ENCODE peak calls at places on chromosomes 13 and 19, in six cellular contexts. One of them, this sample, is unnamed. For H3K9me3, the result is how much of the 10 kb centered on the place peaks cover.

GRCh38 chr19:37304190-37304883 is 66.6 kb upstream of the ZNF527 start:
- DNase-seq in IMR-90: no peak
- DNase-seq in gastrocnemius medialis: no peak
- DNase-seq in body of pancreas: peak
- DNase-seq in HCT116: no peak
- DNase-seq in A549: no peak
- DNase-seq in this sample: peak

GRCh38 chr13:106261450-106261849 is 274.0 kb downstream of the EFNB2 start:
- DNase-seq in gastrocnemius medialis: no peak
- DNase-seq in A549: no peak
- DNase-seq in IMR-90: no peak
- DNase-seq in HCT116: no peak
- DNase-seq in body of pancreas: no peak
- DNase-seq in this sample: no peak

GRCh38 chr13:35720690-35721554 is 244.4 kb upstream of the MAB21L1 start:
- DNase-seq in body of pancreas: peak
- DNase-seq in IMR-90: peak
- DNase-seq in gastrocnemius medialis: no peak
- DNase-seq in HCT116: peak
- DNase-seq in A549: peak
- DNase-seq in this sample: peak

GRCh38 chr19:38004100-38004504 is 97.1 kb downstream of the SIPA1L3 start:
- DNase-seq in body of pancreas: no peak
- DNase-seq in A549: no peak
- DNase-seq in gastrocnemius medialis: no peak
- DNase-seq in IMR-90: no peak
- DNase-seq in HCT116: no peak
- DNase-seq in this sample: no peak

GRCh38 chr13:35703061-35703460 is 226.6 kb upstream of the MAB21L1 start:
- DNase-seq in A549: no peak
- DNase-seq in IMR-90: peak
- DNase-seq in gastrocnemius medialis: no peak
- DNase-seq in body of pancreas: no peak
- DNase-seq in HCT116: no peak
- DNase-seq in this sample: no peak

GRCh38 chr19:7605490-7606222 is 10.0 kb downstream of the CAMSAP3 start:
- DNase-seq in gastrocnemius medialis: no peak
- DNase-seq in A549: peak
- DNase-seq in IMR-90: no peak
- DNase-seq in body of pancreas: no peak
- DNase-seq in HCT116: peak
- DNase-seq in this sample: no peak

GRCh38 chr13:68727788-68728187 is 1379.8 kb upstream of the ATXN8OS start:
- DNase-seq in IMR-90: no peak
- DNase-seq in body of pancreas: no peak
- DNase-seq in HCT116: no peak
- DNase-seq in A549: no peak
- DNase-seq in gastrocnemius medialis: no peak
- DNase-seq in this sample: no peak

GRCh38 chr19:35963514-35963913 is 27.3 kb downstream of the LRFN3 start:
- DNase-seq in gastrocnemius medialis: no peak
- DNase-seq in HCT116: no peak
- DNase-seq in body of pancreas: peak
- DNase-seq in A549: peak
- DNase-seq in IMR-90: peak
- DNase-seq in this sample: peak

GRCh38 chr13:60448907-60449510 is 52.0 kb downstream of the TDRD3 start:
- DNase-seq in HCT116: peak
- DNase-seq in IMR-90: peak
- DNase-seq in A549: peak
- DNase-seq in body of pancreas: no peak
- DNase-seq in gastrocnemius medialis: no peak
- DNase-seq in this sample: no peak

GRCh38 chr13:113860579-113861432 is 3.1 kb downstream of the GAS6 start:
- DNase-seq in A549: no peak
- DNase-seq in gastrocnemius medialis: no peak
- DNase-seq in IMR-90: no peak
- DNase-seq in HCT116: no peak
- DNase-seq in body of pancreas: peak
- DNase-seq in this sample: peak

GRCh38 chr13:96052655-96053002 is 572 bp downstream of the UGGT2 start:
- DNase-seq in A549: peak
- DNase-seq in HCT116: peak
- DNase-seq in body of pancreas: no peak
- DNase-seq in gastrocnemius medialis: no peak
- DNase-seq in IMR-90: peak
- DNase-seq in this sample: no peak

GRCh38 chr13:35957174-35957867 is 173.9 kb downstream of the DCLK1 start:
- DNase-seq in HCT116: no peak
- DNase-seq in A549: no peak
- DNase-seq in gastrocnemius medialis: no peak
- DNase-seq in body of pancreas: no peak
- DNase-seq in IMR-90: peak
- DNase-seq in this sample: no peak

GRCh38 chr13:29503041-29503837 is 92.2 kb downstream of the SLC7A1 start:
- DNase-seq in IMR-90: peak
- DNase-seq in A549: no peak
- DNase-seq in HCT116: no peak
- DNase-seq in gastrocnemius medialis: no peak
- DNase-seq in body of pancreas: no peak
- DNase-seq in this sample: no peak

GRCh38 chr13:98508280-98509074 is 68.4 kb downstream of the STK24 start:
- DNase-seq in A549: peak
- DNase-seq in body of pancreas: no peak
- DNase-seq in IMR-90: peak
- DNase-seq in gastrocnemius medialis: no peak
- DNase-seq in HCT116: peak
- DNase-seq in this sample: peak

DNA sequence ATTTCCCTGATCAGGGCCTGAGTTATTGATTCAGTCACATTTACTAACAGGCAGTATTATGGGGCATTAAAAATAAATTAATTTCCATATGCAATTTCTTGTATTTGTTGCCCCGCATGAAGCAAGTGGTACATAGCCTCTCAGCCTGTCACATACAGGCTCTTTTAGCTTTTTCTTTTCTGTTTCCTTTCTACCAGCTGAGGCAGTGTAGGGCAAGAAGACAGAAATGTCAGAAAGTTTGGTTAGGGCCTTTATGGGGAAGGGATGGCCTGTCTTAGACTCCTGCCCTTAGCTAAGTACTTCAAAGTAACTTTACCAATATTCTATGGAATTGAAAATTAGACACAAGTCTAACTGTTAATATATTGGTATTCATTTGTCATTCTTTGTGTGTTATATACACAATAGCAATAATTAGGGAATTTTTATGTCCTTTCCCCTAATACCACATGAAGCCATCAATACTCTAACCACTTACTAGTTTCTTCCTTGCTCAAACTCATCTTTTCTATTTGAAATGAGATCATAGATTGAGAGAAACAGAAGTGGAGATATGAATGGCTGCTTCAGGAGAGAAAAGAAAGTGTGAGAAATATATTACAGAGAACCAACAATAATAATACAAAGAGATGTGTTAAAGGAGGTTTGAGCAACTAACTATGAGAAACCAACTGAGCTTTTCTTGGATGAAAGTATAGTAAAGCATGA is 669.6 kb downstream of the PCDH17 start:
- DNase-seq in IMR-90: no peak
- DNase-seq in gastrocnemius medialis: no peak
- DNase-seq in A549: no peak
- DNase-seq in HCT116: no peak
- DNase-seq in body of pancreas: no peak
- DNase-seq in this sample: no peak
- TF ChIP-seq CTCF in IMR-90: no peak
- TF ChIP-seq CTCF in gastrocnemius medialis: no peak
- TF ChIP-seq CTCF in A549: no peak
- TF ChIP-seq CTCF in HCT116: no peak
- TF ChIP-seq CTCF in body of pancreas: no peak
- TF ChIP-seq CTCF in this sample: no peak

GRCh38 chr19:42332059-42332458 is 6.6 kb downstream of the MEGF8 start:
- DNase-seq in body of pancreas: no peak
- DNase-seq in IMR-90: no peak
- DNase-seq in gastrocnemius medialis: peak
- DNase-seq in HCT116: no peak
- DNase-seq in A549: no peak
- DNase-seq in this sample: no peak

GRCh38 chr19:42335374-42335936 is 10.0 kb downstream of the MEGF8 start:
- DNase-seq in body of pancreas: no peak
- DNase-seq in A549: no peak
- DNase-seq in HCT116: no peak
- DNase-seq in gastrocnemius medialis: no peak
- DNase-seq in IMR-90: no peak
- DNase-seq in this sample: no peak

GRCh38 chr19:42334697-42335373 is 9.4 kb downstream of the MEGF8 start:
- DNase-seq in gastrocnemius medialis: no peak
- DNase-seq in body of pancreas: no peak
- DNase-seq in IMR-90: no peak
- DNase-seq in HCT116: no peak
- DNase-seq in A549: no peak
- DNase-seq in this sample: no peak

GRCh38 chr19:42333975-42334696 is 8.7 kb downstream of the MEGF8 start:
- DNase-seq in A549: no peak
- DNase-seq in IMR-90: no peak
- DNase-seq in gastrocnemius medialis: no peak
- DNase-seq in HCT116: no peak
- DNase-seq in body of pancreas: no peak
- DNase-seq in this sample: no peak

GRCh38 chr19:42333018-42333417 is 7.6 kb downstream of the MEGF8 start:
- DNase-seq in IMR-90: no peak
- DNase-seq in gastrocnemius medialis: no peak
- DNase-seq in HCT116: no peak
- DNase-seq in A549: no peak
- DNase-seq in body of pancreas: no peak
- DNase-seq in this sample: no peak
- H3K9me3 ChIP-seq in IMR-90: under half
- H3K9me3 ChIP-seq in gastrocnemius medialis: under half
- H3K9me3 ChIP-seq in HCT116: under half
- H3K9me3 ChIP-seq in A549: under half
- H3K9me3 ChIP-seq in body of pancreas: under half
- H3K9me3 ChIP-seq in this sample: under half

GRCh38 chr19:2721570-2722540 is 683 bp upstream of the DIRAS1 start:
- DNase-seq in A549: no peak
- DNase-seq in HCT116: no peak
- DNase-seq in body of pancreas: no peak
- DNase-seq in gastrocnemius medialis: no peak
- DNase-seq in IMR-90: no peak
- DNase-seq in this sample: no peak

GRCh38 chr19:2719910-2720776 is 1.0 kb downstream of the DIRAS1 start:
- DNase-seq in gastrocnemius medialis: no peak
- DNase-seq in body of pancreas: peak
- DNase-seq in IMR-90: peak
- DNase-seq in A549: no peak
- DNase-seq in HCT116: no peak
- DNase-seq in this sample: no peak

GRCh38 chr19:2719232-2719735 is 1.9 kb downstream of the DIRAS1 start:
- DNase-seq in A549: no peak
- DNase-seq in gastrocnemius medialis: no peak
- DNase-seq in IMR-90: no peak
- DNase-seq in HCT116: no peak
- DNase-seq in body of pancreas: no peak
- DNase-seq in this sample: no peak

GRCh38 chr19:2722541-2723344 is 1.6 kb upstream of the DIRAS1 start:
- DNase-seq in HCT116: no peak
- DNase-seq in A549: peak
- DNase-seq in IMR-90: peak
- DNase-seq in body of pancreas: peak
- DNase-seq in gastrocnemius medialis: peak
- DNase-seq in this sample: peak

GRCh38 chr19:2720777-2721569 is at the start of gene DIRAS1:
- DNase-seq in HCT116: no peak
- DNase-seq in gastrocnemius medialis: no peak
- DNase-seq in A549: no peak
- DNase-seq in body of pancreas: no peak
- DNase-seq in IMR-90: no peak
- DNase-seq in this sample: no peak
- TF ChIP-seq POLR2A in HCT116: no peak
- TF ChIP-seq POLR2A in gastrocnemius medialis: no peak
- TF ChIP-seq POLR2A in A549: no peak
- TF ChIP-seq POLR2A in body of pancreas: no peak
- TF ChIP-seq POLR2A in IMR-90: no peak
- TF ChIP-seq POLR2A in this sample: no peak

DNA sequence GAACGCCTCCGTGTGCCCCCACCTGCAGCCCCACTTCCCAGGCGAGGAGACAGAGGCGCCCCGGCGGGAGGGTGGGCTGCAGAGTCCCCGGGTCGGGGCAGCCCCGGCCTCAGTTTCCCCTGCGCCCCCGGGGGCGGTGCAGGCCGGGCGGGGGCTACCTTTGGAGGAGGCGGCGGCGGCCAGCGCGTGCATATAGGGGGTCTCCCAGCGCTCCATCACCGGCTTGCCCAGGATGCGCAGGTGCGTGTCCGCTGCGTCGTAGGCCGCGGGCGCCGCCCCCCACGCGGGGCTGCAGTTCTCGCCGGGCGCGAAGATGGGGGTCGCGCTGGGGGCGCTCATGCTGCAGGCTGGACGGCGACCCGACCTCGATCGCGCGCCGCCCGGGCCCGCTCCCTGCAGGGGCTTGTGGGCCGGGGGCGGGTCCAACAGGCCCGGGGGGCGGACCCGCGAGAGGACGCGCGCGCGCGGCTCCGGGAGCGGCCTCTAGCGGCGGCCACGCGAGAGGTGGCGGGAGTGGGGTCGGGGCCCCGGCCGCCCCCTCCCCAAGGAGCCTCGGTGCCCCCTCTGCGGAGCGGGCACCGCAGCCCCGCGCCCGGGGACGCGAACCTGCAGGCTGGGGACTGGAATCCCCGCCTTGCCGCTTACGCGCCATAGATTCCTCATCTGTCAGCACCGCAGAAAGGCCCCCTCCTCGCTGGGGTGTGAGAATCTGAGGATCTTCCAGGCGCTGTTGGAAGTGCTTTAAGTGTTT is at the start of gene GAMT:
- DNase-seq in IMR-90: no peak
- DNase-seq in body of pancreas: peak
- DNase-seq in HCT116: no peak
- DNase-seq in A549: no peak
- DNase-seq in gastrocnemius medialis: no peak
- DNase-seq in this sample: peak
- TF ChIP-seq CTCF in IMR-90: peak
- TF ChIP-seq CTCF in body of pancreas: no peak
- TF ChIP-seq CTCF in HCT116: no peak
- TF ChIP-seq CTCF in A549: peak
- TF ChIP-seq CTCF in gastrocnemius medialis: peak
- TF ChIP-seq CTCF in this sample: no peak

GRCh38 chr13:67183151-67183550 is 47.0 kb downstream of the PCDH9 start:
- DNase-seq in gastrocnemius medialis: no peak
- DNase-seq in HCT116: no peak
- DNase-seq in A549: no peak
- DNase-seq in IMR-90: no peak
- DNase-seq in body of pancreas: no peak
- DNase-seq in this sample: no peak
- H3K9me3 ChIP-seq in gastrocnemius medialis: under half
- H3K9me3 ChIP-seq in HCT116: under half
- H3K9me3 ChIP-seq in A549: under half
- H3K9me3 ChIP-seq in IMR-90: under half
- H3K9me3 ChIP-seq in body of pancreas: under half
- H3K9me3 ChIP-seq in this sample: under half

This sample was measured in thyroid gland.